ENCODE peak calls at places on chromosomes 11 and 22, in five cellular contexts. N is Peyer's patch, E is prostate gland, X is tibial nerve, Z is sigmoid colon. T is an unnamed sample.

GRCh38 chr11:47861762-47862161 is 13.6 kb upstream of the NUP160 start:
- DNase-seq in E (no peak), Z (no peak), N (no peak), X (no peak), T (no peak)

GRCh38 chr11:66136752-66137123 is 66.7 kb downstream of the PACS1 start:
- DNase-seq in X (no peak), Z (no peak), E (no peak), N (no peak), T (no peak)

GRCh38 chr11:134125507-134125906 is 56.6 kb downstream of the JAM3 start:
- DNase-seq in E (no peak), Z (no peak), X (no peak), N (no peak), T (no peak)

GRCh38 chr11:13119928-13120520 is 110.9 kb downstream of the RASSF10 start:
- DNase-seq in N (no peak), E (no peak), X (no peak), Z (no peak), T (no peak)

GRCh38 chr11:76263657-76264056 is 57.4 kb upstream of the WNT11 start:
- DNase-seq in E (no peak), N (no peak), X (no peak), Z (no peak), T (no peak)

GRCh38 chr11:1652778-1653540 is 23.4 kb downstream of the KRTAP5-5 start:
- DNase-seq in E (peak), X (peak), Z (peak), N (peak), T (peak)

GRCh38 chr11:87083029-87083428 is 45.3 kb downstream of the TMEM135 start:
- DNase-seq in Z (no peak), X (no peak), N (no peak), E (no peak), T (no peak)

GRCh38 chr22:33853200-33854097 is 66.8 kb downstream of the LARGE1 start:
- DNase-seq in Z (peak), E (peak), N (peak), X (peak), T (peak)

GRCh38 chr11:119362741-119363080 is 16.2 kb upstream of the MFRP start:
- DNase-seq in Z (no peak), N (no peak), E (no peak), X (no peak), T (no peak)

GRCh38 chr11:3709977-3710376 is 38.8 kb upstream of the CHRNA10 start:
- DNase-seq in Z (no peak), N (no peak), X (no peak), E (peak), T (no peak)

DNA sequence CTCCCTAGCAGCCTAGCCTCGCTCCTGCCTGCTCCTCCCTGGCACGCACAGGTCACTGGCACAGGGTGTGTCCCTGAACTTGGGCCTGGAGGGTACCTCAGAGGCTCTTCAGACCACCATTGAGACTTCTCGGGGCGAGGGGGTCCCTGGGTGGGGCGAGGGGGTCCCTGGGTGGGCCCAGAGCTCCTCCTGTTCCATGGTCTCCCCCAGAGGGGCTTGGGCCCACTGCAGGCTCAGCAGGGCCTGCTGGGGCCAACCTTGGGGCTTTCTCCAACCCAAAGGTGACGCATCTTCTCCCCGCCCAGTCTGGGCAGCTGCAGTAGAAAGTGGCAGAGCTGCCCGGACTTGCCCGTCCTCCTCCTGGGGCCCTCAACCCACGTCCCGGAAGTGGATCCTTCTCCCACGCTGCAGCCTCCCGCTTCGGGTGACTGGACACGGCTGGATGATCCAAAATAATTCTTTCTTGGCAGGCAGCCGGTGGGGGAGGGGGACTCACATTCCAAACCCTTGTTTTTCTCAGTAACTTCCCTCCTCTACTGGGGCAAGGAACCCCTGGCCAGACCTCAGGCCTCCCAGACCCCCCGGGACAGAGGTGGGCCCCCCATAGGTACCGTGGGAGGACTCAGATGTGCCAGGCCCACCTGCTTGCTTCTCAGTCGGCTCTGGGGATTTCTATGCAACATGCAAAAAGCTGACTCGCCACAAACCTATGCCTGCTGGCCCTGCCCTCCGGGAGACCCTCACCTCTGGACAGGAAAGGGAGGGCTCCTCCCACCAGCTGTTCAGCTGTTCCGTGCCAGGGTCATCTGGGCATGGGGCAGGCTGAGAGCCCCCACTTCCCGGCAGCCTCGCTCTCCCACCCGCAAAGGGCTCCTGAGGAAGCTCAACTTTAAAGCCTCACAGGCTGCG is 1.5 kb downstream of the PLXNB2 start:
- DNase-seq in Z (peak), N (peak), E (peak), X (peak), T (peak)
- TF ChIP-seq POLR2A in Z (peak), N (peak), E (peak), X (peak), T (no peak)

GRCh38 chr11:46121328-46121723 is at the start of gene PHF21A:
- DNase-seq in Z (peak), N (peak), E (peak), X (peak), T (peak)

GRCh38 chr11:46120711-46121327 is 435 bp downstream of the PHF21A start:
- DNase-seq in N (peak), E (no peak), Z (peak), X (no peak), T (peak)

GRCh38 chr11:46122955-46123354 is 1.7 kb upstream of the PHF21A start:
- DNase-seq in X (no peak), E (no peak), N (no peak), Z (no peak), T (no peak)

GRCh38 chr11:46120361-46120710 is 918 bp downstream of the PHF21A start:
- DNase-seq in N (no peak), Z (peak), X (no peak), E (no peak), T (no peak)

DNA sequence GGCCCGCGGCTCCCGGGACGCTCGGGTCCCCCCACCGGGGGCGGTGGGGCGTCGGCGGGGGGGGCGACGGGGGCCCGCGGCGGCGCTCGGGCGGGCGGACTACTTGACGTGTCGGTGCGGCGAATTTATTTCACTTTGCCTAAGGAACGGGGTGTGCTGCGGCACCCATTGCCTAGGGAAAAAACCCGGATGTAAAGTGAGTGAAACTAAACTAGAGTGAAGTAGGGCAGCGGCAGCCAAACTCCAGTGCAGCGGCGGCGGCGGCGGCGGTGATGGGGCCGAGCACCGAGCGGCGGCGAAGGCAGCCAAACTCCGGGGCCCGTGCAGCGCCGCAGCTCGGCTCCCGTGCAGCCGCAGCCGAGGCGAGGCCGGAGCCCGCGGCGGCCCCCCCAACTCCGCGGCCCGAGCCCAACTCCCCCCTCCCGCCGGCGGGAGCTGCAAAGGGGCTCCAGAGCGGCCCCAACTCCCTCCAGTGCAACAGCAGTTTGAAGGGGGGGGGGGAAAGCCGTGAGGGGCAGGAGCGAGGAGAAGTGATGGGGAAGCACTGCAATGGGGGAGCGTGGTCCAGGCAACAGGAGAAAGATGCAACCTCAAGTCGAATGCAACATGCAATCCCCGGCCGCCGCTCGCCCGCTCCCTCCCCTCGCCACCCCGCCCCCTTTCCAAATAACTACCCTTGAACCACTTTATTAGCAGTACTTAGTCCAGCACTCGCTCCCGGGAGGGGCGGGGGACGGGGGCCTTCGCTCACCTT is 647 bp upstream of the PHF21A start:
- DNase-seq in E (peak), Z (peak), N (peak), X (peak), T (peak)
- TF ChIP-seq POLR2A in E (peak), Z (no peak), N (peak), X (no peak), T (peak)

GRCh38 chr22:24185501-24186351 is 4.4 kb downstream of the SUSD2 start:
- DNase-seq in E (no peak), Z (peak), X (no peak), N (no peak), T (no peak)

GRCh38 chr22:24183321-24184031 is 2.2 kb downstream of the SUSD2 start:
- DNase-seq in X (no peak), N (peak), E (no peak), Z (peak), T (no peak)

GRCh38 chr22:24185001-24185500 is 3.8 kb downstream of the SUSD2 start:
- DNase-seq in Z (peak), N (no peak), E (no peak), X (no peak), T (no peak)

GRCh38 chr22:24186352-24186740 is 5.1 kb downstream of the SUSD2 start:
- DNase-seq in Z (peak), X (no peak), N (no peak), E (no peak), T (no peak)

DNA sequence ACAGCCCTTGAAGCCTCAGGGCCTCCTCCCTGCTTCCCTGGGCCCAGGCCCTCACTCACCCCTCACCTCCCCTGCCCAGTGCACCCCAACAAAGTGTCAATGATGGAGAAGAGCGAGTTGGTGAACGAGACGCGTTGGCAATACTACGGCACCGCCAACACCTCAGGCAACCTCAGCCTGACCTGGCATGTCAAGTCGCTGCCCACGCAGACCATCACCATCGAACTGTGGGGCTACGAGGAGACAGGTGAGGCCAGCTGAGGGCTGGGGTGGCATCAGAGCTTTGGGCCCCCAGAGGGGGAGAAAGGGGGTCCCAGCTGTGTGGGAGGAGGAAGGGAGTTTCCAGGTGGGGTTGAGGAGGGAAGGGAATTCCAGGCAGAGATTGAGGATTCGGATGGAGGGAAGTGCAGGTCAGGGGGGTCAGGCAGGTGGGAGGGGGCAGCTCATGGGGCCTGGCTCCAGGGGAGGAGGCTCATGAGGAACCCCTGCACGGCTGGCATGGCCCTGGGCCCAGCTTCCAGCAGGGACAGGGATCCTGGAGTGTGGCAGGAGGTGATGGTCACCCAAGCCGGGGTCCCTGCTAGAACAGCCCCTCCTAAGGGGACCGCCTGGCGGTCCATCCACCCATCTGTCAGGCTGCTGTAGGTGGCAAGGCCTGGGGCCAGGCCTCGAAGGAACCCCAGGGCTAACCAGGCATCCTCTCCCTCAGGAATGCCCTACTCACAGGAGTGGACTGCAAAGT is 2.9 kb downstream of the SUSD2 start:
- DNase-seq in N (no peak), E (no peak), Z (peak), X (no peak), T (no peak)
- TF ChIP-seq POLR2A in N (no peak), E (no peak), Z (no peak), X (no peak), T (no peak)

GRCh38 chr11:11622772-11623531 is 1.1 kb upstream of the GALNT18 start:
- DNase-seq in E (peak), N (no peak), X (no peak), Z (peak), T (no peak)

GRCh38 chr11:11624926-11625325 is 3.1 kb upstream of the GALNT18 start:
- DNase-seq in E (no peak), Z (no peak), X (no peak), N (no peak), T (no peak)

GRCh38 chr11:11626128-11626527 is 4.3 kb upstream of the GALNT18 start:
- DNase-seq in X (no peak), Z (no peak), E (no peak), N (no peak), T (no peak)

GRCh38 chr11:11621881-11622706 is at the start of gene GALNT18:
- DNase-seq in N (peak), X (peak), Z (peak), E (peak), T (peak)

GRCh38 chr11:11624206-11624605 is 2.4 kb upstream of the GALNT18 start:
- DNase-seq in N (no peak), Z (no peak), E (no peak), X (no peak), T (no peak)
- TF ChIP-seq POLR2A in N (no peak), Z (no peak), E (no peak), X (no peak), T (no peak)

DNA sequence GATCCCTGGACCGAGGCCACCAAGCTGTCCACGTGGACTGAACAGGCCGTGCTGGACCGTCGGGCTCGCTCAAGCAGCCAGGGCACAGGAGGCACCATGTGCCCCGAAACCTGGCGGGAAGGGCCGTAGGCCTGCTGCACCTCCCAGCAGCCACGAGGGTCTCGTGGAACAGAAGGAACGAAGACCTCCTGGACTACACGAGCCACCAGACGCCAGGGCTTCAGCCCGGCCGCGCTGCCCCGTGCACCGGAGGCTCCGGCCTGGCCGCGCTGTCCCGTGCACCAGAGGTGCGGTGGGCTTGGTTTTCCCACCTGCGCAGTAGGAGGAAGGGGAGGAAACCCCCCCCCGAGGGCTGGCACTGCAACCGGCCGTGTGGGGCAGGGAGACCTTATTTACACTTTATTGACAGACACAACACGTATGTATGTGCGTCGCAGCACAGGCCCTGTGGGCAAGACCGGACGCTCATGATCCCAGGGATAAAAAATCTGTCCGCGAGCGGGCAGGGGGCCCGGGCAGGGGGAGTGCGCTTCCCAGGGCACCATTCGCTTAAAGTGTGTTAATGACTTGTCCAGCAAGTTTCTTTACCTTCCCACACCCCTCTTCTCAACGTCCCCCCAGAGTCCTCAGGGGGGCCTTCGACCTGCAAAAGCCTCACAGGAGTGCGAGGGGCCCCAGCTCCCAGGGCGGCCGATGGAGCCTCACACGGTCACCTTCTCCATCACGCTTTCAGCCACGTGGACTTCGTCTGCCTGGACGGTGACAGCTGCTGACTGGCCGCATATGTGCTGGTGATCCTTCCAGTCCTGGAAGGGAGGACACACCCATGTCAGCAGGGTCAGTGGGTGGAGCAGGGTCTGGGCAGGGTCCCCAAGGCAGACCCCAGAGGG is 7.0 kb downstream of the DRD4 start:
- DNase-seq in N (no peak), X (no peak), E (no peak), Z (no peak), T (no peak)
- TF ChIP-seq POLR2A in N (no peak), X (no peak), E (no peak), Z (no peak), T (no peak)

GRCh38 chr11:126246636-126247035 is 22.1 kb downstream of the SRPRA start:
- DNase-seq in N (no peak), Z (no peak), E (no peak), X (no peak), T (no peak)
- TF ChIP-seq POLR2A in N (no peak), Z (no peak), E (no peak), X (no peak), T (no peak)

GRCh38 chr11:124762077-124762623 is at the start of gene ESAM:
- DNase-seq in N (peak), Z (no peak), X (no peak), E (no peak), T (no peak)

GRCh38 chr11:124759268-124760204 is 2.6 kb downstream of the ESAM start:
- DNase-seq in X (no peak), Z (no peak), E (no peak), N (no peak), T (no peak)

GRCh38 chr11:124760205-124760652 is 1.9 kb downstream of the ESAM start:
- DNase-seq in E (no peak), Z (no peak), N (no peak), X (no peak), T (no peak)

GRCh38 chr11:124761301-124762021 is 629 bp downstream of the ESAM start:
- DNase-seq in N (no peak), X (no peak), E (no peak), Z (no peak), T (no peak)

GRCh38 chr11:124760806-124761205 is 1.3 kb downstream of the ESAM start:
- DNase-seq in Z (no peak), E (no peak), X (no peak), N (no peak), T (no peak)
- TF ChIP-seq POLR2A in Z (no peak), E (no peak), X (no peak), N (no peak), T (no peak)

DNA sequence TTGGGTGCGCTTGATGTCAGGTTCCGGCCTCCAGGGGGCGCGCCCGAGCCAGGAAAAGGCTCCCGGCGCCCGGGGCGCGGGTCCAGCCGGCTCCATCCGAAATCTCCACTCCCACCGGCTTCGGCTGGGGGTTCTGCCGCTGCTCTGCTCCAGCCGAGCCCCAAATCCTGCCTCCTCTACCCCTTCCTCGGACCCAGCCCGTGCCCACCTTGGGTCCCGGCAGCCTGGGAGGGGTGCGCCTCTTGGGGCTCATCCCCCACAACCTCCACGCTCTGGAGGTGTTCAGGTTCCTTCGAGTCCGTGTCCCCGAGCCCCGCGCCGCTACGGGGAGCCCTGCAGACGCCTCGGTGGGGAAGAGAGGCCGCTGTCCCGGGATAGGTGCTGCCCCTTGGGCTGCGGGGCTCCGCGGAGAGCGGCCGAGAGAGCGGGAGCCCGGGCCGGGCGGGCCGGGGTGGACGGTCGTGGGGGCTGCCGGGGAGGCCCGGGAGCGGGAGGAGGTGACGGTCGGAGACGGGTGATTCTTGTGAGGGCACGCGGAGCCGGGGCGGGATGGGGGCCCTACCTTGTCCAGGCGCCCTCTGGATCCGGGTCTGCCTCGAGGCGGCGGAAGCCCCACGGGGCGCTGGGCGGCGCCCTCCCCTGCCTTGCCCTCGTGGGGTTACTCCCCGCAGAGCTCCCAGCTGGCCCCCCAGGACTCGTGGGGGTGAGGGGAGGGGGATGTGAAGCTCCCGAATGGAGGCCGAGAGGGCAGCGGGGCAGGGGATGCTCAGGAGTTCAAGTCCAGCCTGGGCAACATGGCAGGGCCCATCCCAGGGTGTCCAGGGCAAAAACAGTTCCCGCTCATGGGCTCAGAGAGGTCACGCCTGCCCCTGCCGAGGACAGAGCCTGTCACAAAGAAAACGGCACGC is 13.2 kb upstream of the CYB5R3 start:
- DNase-seq in E (peak), Z (peak), X (peak), N (peak), T (peak)
- TF ChIP-seq POLR2A in E (no peak), Z (no peak), X (peak), N (peak), T (no peak)

T was measured in H54.